ENCODE peak calls at places on chromosomes 3 and 15, in six cellular contexts. K is A549, H is body of pancreas, T is breast epithelium, N is gastrocnemius medialis, A is erythroblast. G is an unnamed sample.
A peak's percentile ranks its signal among the peaks of the same experiment; 100 is the strongest.

GRCh38 chr15:100687532-100688215 is 85.3 kb downstream of the ASB7 start:
- DNase-seq in N (no peak), K (no peak), T (no peak), H (no peak), A (no peak), G (peak; percentile 26)

GRCh38 chr3:176514297-176514696 is 683.0 kb downstream of the TBL1XR1 start:
- DNase-seq in H (no peak), T (no peak), A (peak; percentile 83), K (peak; percentile 8), N (no peak), G (peak; percentile 42)

GRCh38 chr15:67746450-67746849 is 78.9 kb upstream of the SKOR1 start:
- DNase-seq in H (no peak), K (no peak), A (no peak), N (no peak), T (no peak), G (no peak)

GRCh38 chr3:125585595-125586223 is 9.6 kb downstream of the OSBPL11 start:
- DNase-seq in A (peak; percentile 82), T (no peak), N (no peak), K (peak; percentile 43), H (peak; percentile 62), G (peak; percentile 37)

GRCh38 chr15:98787936-98788757 is 139.8 kb downstream of the IGF1R start:
- DNase-seq in K (peak; percentile 44), N (no peak), H (no peak), A (no peak), T (peak; percentile 32), G (no peak)

GRCh38 chr15:84981711-84982300 is at the start of gene PDE8A:
- DNase-seq in K (peak; percentile 63), N (no peak), T (no peak), H (peak; percentile 59), A (peak; percentile 75), G (peak; percentile 21)

GRCh38 chr3:34106879-34107278 is 308.4 kb downstream of the PDCD6IP start:
- DNase-seq in T (no peak), A (peak; percentile 48), K (no peak), N (no peak), H (no peak), G (no peak)

GRCh38 chr3:30770387-30770786 is 124.1 kb downstream of the GADL1 start:
- DNase-seq in H (peak; percentile 15), K (peak; percentile 37), T (peak; percentile 42), N (peak; percentile 60), A (no peak), G (peak; percentile 43)

GRCh38 chr3:55440406-55440708 is 46.7 kb downstream of the WNT5A start:
- DNase-seq in T (no peak), K (no peak), A (no peak), N (no peak), H (peak; percentile 21), G (no peak)

GRCh38 chr15:48800811-48801460 is 9.9 kb downstream of the CEP152 start:
- DNase-seq in N (no peak), A (peak; percentile 58), T (no peak), H (no peak), K (peak; percentile 3), G (no peak)

GRCh38 chr15:38490231-38490630 is 36.3 kb downstream of the FAM98B start:
- DNase-seq in N (no peak), H (no peak), K (no peak), T (no peak), A (no peak), G (no peak)

GRCh38 chr15:34942363-34942762 is 27.2 kb downstream of the AQR start:
- DNase-seq in K (no peak), A (peak; percentile 5), T (no peak), N (no peak), H (no peak), G (no peak)

GRCh38 chr3:23805228-23805880 is 401 bp upstream of the UBE2E1 start:
- DNase-seq in K (peak; percentile 47), T (no peak), N (no peak), A (no peak), H (no peak), G (no peak)

GRCh38 chr3:71724584-71725278 is 471 bp downstream of the EIF4E3 start:
- DNase-seq in K (peak; percentile 44), T (no peak), A (peak; percentile 17), H (peak; percentile 53), N (peak; percentile 21), G (peak; percentile 44)

GRCh38 chr3:50138266-50139230 is 16.6 kb upstream of the SEMA3F start:
- DNase-seq in A (no peak), K (no peak), H (no peak), N (no peak), T (no peak), G (no peak)

GRCh38 chr3:126522363-126522788 is 1.6 kb upstream of the CHST13 start:
- DNase-seq in H (peak; percentile 55), A (peak; percentile 59), K (peak; percentile 64), N (no peak), T (peak; percentile 34), G (peak; percentile 88)

GRCh38 chr3:113019182-113020137 is 28.7 kb downstream of the GTPBP8 start:
- DNase-seq in T (peak; percentile 82), H (peak; percentile 89), A (peak; percentile 90), K (peak; percentile 91), N (peak; percentile 82), G (peak; percentile 85)

GRCh38 chr3:140093742-140094141 is 158.8 kb downstream of the CLSTN2 start:
- DNase-seq in A (no peak), K (no peak), H (peak; percentile 77), N (peak; percentile 81), T (no peak), G (no peak)

GRCh38 chr3:195160908-195161434 is 110.0 kb downstream of the XXYLT1 start:
- DNase-seq in N (no peak), A (no peak), T (no peak), K (no peak), H (no peak), G (no peak)

GRCh38 chr15:78207110-78207458 is 27.3 kb downstream of the ACSBG1 start:
- DNase-seq in N (no peak), A (no peak), T (peak; percentile 10), K (no peak), H (peak; percentile 45), G (no peak)

GRCh38 chr3:142450881-142451280 is 3.0 kb upstream of the XRN1 start:
- DNase-seq in K (no peak), N (no peak), A (no peak), H (no peak), T (no peak), G (no peak)

GRCh38 chr15:49242820-49243219 is 72.8 kb downstream of the GALK2 start:
- DNase-seq in A (no peak), K (no peak), N (no peak), T (no peak), H (no peak), G (peak; percentile 26)

GRCh38 chr15:63970723-63971426 is 75.4 kb downstream of the DAPK2 start:
- DNase-seq in N (peak; percentile 53), A (no peak), H (no peak), K (no peak), T (no peak), G (no peak)

GRCh38 chr15:36612063-36612788 is 32.8 kb downstream of the CDIN1 start:
- DNase-seq in T (no peak), H (no peak), N (no peak), A (no peak), K (no peak), G (peak; percentile 52)

GRCh38 chr15:54481819-54482218 is 503.6 kb downstream of the UNC13C start:
- DNase-seq in N (no peak), K (no peak), A (no peak), H (no peak), T (no peak), G (no peak)

GRCh38 chr3:11199902-11200678 is 45.8 kb downstream of the HRH1 start:
- DNase-seq in T (no peak), K (no peak), N (no peak), H (no peak), A (no peak), G (no peak)

GRCh38 chr15:68471552-68471951 is 39.6 kb upstream of the ITGA11 start:
- DNase-seq in A (no peak), N (no peak), T (no peak), K (no peak), H (peak; percentile 40), G (no peak)

GRCh38 chr3:72487078-72487765 is 361.0 kb downstream of the SHQ1 start:
- DNase-seq in H (peak; percentile 45), K (peak; percentile 40), A (peak; percentile 33), T (peak; percentile 79), N (peak; percentile 52), G (peak; percentile 63)

DNA sequence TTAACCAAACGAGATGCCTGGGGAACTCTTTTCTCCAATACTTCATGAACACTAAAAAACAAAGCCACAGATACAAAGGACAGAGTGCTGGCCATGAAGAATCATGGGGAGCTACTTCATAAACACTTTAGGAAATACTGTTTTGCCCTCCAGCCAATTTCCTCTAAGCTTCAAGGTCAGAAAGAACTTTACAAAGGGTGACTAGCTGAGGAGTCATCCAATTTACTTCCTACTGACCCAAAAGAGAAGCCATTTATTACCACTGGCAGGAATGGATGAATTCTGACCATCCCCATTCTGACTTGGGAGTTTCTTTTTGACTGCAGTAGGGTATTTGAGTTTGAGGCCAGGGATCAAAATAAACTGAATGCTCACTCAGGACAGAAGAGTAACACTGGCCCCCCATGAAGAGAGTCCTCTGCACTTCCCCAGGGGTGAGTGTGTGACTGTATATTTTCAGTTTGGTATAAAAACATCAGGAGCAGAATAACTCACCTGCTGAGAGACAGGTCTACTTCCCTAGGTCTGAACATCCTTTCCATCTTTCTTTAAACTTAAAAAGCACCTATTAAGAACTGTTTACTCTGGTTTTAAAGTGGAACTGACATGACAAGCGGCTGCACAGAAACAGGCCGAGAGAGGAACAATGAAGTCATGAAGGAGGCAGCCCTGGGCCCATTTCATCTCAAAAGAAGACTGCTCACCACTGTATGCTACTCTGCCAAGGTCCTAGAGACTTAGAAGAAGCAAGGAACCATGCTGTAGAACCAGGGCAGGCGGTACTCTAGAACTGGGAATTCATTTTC is 203.6 kb downstream of the TNIK start:
- DNase-seq in T (no peak), N (no peak), H (no peak), K (no peak), A (no peak), G (no peak)
- TF ChIP-seq POLR2A in T (no peak), N (no peak), H (no peak), K (no peak), A (no peak), G (no peak)

DNA sequence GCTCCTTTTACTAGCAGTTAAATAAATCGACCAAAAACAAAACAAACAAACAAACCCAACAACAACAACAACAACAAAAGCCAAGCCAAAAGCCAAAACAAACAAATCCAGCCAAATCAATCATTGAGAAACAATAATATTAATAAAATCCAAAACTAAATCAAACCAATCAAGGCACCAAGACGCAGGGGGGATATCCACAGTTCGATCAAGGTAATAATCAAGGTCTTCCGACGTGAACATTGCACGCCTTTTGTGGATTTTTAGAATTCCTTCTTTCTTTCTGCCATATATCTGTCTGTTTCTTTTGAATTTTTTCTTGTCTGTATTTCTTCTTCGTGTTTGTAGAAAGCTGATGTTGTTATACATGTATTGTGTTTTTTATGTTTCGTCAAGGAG is 860 bp downstream of the ARPP21 start:
- DNase-seq in H (no peak), T (no peak), K (no peak), A (no peak), N (no peak), G (no peak)
- TF ChIP-seq POLR2A in H (no peak), T (no peak), K (no peak), A (no peak), N (no peak), G (no peak)

GRCh38 chr3:39911465-39912309 is 102.3 kb downstream of the MYRIP start:
- DNase-seq in A (no peak), H (peak; percentile 29), N (no peak), T (no peak), K (no peak), G (no peak)
- TF ChIP-seq POLR2A in A (no peak), H (no peak), N (no peak), T (no peak), K (no peak), G (no peak)

GRCh38 chr3:184537885-184538599 is 23.5 kb upstream of the EPHB3 start:
- DNase-seq in N (no peak), K (no peak), T (no peak), A (no peak), H (no peak), G (no peak)
- TF ChIP-seq POLR2A in N (no peak), K (no peak), T (no peak), A (no peak), H (no peak), G (no peak)

G was measured in H54.